ENCODE peak calls at places on chromosomes 5 and 9, in five cellular contexts. G, A, Q, N and D are unnamed samples.

GRCh38 chr5:131671994-131672655 is 37.1 kb upstream of the RAPGEF6 start:
- DNase-seq in N (peak), Q (no peak), G (peak), A (no peak), D (peak)

GRCh38 chr9:107807183-107807582 is 317.6 kb upstream of the KLF4 start:
- DNase-seq in Q (no peak), A (no peak), G (no peak), N (peak), D (peak)

GRCh38 chr5:54460181-54460919 is 4.9 kb downstream of the HSPB3 start:
- DNase-seq in Q (no peak), N (peak), A (no peak), G (no peak), D (no peak)

GRCh38 chr9:72524820-72525539 is 3.6 kb downstream of the TMC1 start:
- DNase-seq in G (peak), N (peak), A (peak), Q (peak), D (peak)

GRCh38 chr5:3002230-3002629 is 250.8 kb upstream of the IRX2 start:
- DNase-seq in N (no peak), Q (peak), A (no peak), G (no peak), D (no peak)

GRCh38 chr5:83927140-83927733 is 206.6 kb upstream of the HAPLN1 start:
- DNase-seq in A (peak), Q (peak), N (peak), G (peak), D (no peak)

GRCh38 chr5:142151436-142152382 is 43.1 kb downstream of the NDFIP1 start:
- DNase-seq in G (peak), N (peak), A (peak), Q (peak), D (peak)

GRCh38 chr9:131951905-131952304 is 127.8 kb downstream of the MED27 start:
- DNase-seq in G (no peak), A (no peak), N (peak), Q (no peak), D (peak)

GRCh38 chr9:73050062-73050814 is 97.4 kb upstream of the ALDH1A1 start:
- DNase-seq in A (no peak), G (no peak), N (no peak), Q (no peak), D (no peak)

GRCh38 chr9:131271506-131271931 is 4.8 kb downstream of the FAM78A start:
- DNase-seq in G (no peak), A (no peak), Q (no peak), N (no peak), D (no peak)

GRCh38 chr5:149271717-149272558 is at the start of gene AFAP1L1:
- DNase-seq in N (no peak), Q (peak), G (peak), A (peak), D (no peak)

GRCh38 chr9:26271495-26272122 is 593.4 kb upstream of the TUSC1 start:
- DNase-seq in Q (no peak), A (no peak), N (no peak), G (no peak), D (no peak)

GRCh38 chr5:38373733-38374132 is 115.4 kb downstream of the EGFLAM start:
- DNase-seq in A (no peak), N (peak), Q (no peak), G (no peak), D (peak)

GRCh38 chr5:148384389-148384756 is 615 bp downstream of the FBXO38 start:
- DNase-seq in G (no peak), A (no peak), Q (no peak), N (no peak), D (no peak)

GRCh38 chr5:83374547-83374946 is 97.0 kb upstream of the VCAN start:
- DNase-seq in N (peak), A (no peak), Q (no peak), G (no peak), D (peak)

GRCh38 chr5:28523887-28524637 is 1485.7 kb upstream of the CDH9 start:
- DNase-seq in G (no peak), N (peak), A (no peak), Q (no peak), D (peak)

GRCh38 chr9:120776788-120777187 is 16.4 kb downstream of the FBXW2 start:
- DNase-seq in G (no peak), A (no peak), N (no peak), Q (no peak), D (no peak)

GRCh38 chr5:41368158-41368557 is 142.2 kb downstream of the PLCXD3 start:
- DNase-seq in Q (no peak), N (no peak), A (no peak), G (no peak), D (no peak)

GRCh38 chr9:119986205-119986604 is 593.8 kb downstream of the CDK5RAP2 start:
- DNase-seq in A (no peak), Q (no peak), N (no peak), G (no peak), D (no peak)

GRCh38 chr9:37486256-37486615 is 488 bp downstream of the POLR1E start:
- DNase-seq in G (no peak), N (no peak), Q (no peak), A (no peak), D (no peak)

GRCh38 chr5:81010636-81011035 is 50.5 kb downstream of the RASGRF2 start:
- DNase-seq in A (no peak), N (no peak), G (no peak), Q (no peak), D (no peak)

GRCh38 chr5:56152437-56152836 is 80.7 kb downstream of the ANKRD55 start:
- DNase-seq in N (no peak), G (no peak), Q (no peak), A (no peak), D (no peak)

GRCh38 chr5:81842795-81843377 is 92.0 kb upstream of the SSBP2 start:
- DNase-seq in Q (no peak), N (no peak), A (no peak), G (peak), D (no peak)

GRCh38 chr5:167285591-167285990 is 1005.9 kb upstream of the WWC1 start:
- DNase-seq in Q (no peak), N (no peak), G (no peak), A (no peak), D (no peak)

GRCh38 chr9:32502459-32502858 is 23.5 kb downstream of the RIGI start:
- DNase-seq in G (no peak), Q (peak), N (peak), A (no peak), D (no peak)

GRCh38 chr9:95572370-95573151 is 55.8 kb upstream of the PTCH1 start:
- DNase-seq in Q (peak), G (no peak), A (no peak), N (peak), D (no peak)

GRCh38 chr5:17315710-17316221 is 98.3 kb downstream of the BASP1 start:
- DNase-seq in A (no peak), G (no peak), Q (peak), N (peak), D (no peak)

GRCh38 chr9:3237121-3237520 is 288.7 kb downstream of the RFX3 start:
- DNase-seq in A (no peak), N (no peak), G (no peak), Q (no peak), D (no peak)

GRCh38 chr9:136658849-136659535 is 3.7 kb upstream of the EGFL7 start:
- DNase-seq in N (no peak), G (no peak), A (no peak), Q (no peak), D (no peak)

GRCh38 chr5:17440766-17441165 is 57.3 kb upstream of the TAF11L2 start:
- DNase-seq in Q (no peak), G (no peak), N (peak), A (no peak), D (no peak)